ENCODE peak calls at places on chromosomes 6 and 20, in seven cellular contexts. One of them, this sample, is unnamed.
A peak's percentile ranks its signal among the peaks of the same experiment; 100 is the strongest.

GRCh38 chr6:170224694-170225660 is 65.9 kb downstream of the DLL1 start:
- DNase-seq in GM12878: no peak
- DNase-seq in HCT116: no peak
- DNase-seq in HepG2: no peak
- DNase-seq in H1: no peak
- DNase-seq in SK-N-SH: no peak
- DNase-seq in K562: no peak
- DNase-seq in this sample: no peak

GRCh38 chr20:3510110-3510509 is 39.3 kb downstream of the ATRN start:
- DNase-seq in GM12878: no peak
- DNase-seq in HCT116: no peak
- DNase-seq in HepG2: peak; percentile 87
- DNase-seq in H1: no peak
- DNase-seq in SK-N-SH: no peak
- DNase-seq in K562: no peak
- DNase-seq in this sample: no peak

GRCh38 chr6:43489277-43490072 is 12.1 kb downstream of the TJAP1 start:
- DNase-seq in GM12878: no peak
- DNase-seq in HCT116: no peak
- DNase-seq in HepG2: peak; percentile 64
- DNase-seq in H1: no peak
- DNase-seq in SK-N-SH: peak; percentile 89
- DNase-seq in K562: no peak
- DNase-seq in this sample: no peak

GRCh38 chr6:68777956-68778355 is 142.9 kb downstream of the ADGRB3 start:
- DNase-seq in GM12878: no peak
- DNase-seq in HCT116: no peak
- DNase-seq in HepG2: no peak
- DNase-seq in H1: no peak
- DNase-seq in SK-N-SH: peak; percentile 36
- DNase-seq in K562: peak; percentile 57
- DNase-seq in this sample: no peak

GRCh38 chr6:30643656-30644055 is 3.3 kb upstream of the C6orf136 start:
- DNase-seq in GM12878: no peak
- DNase-seq in HCT116: no peak
- DNase-seq in HepG2: no peak
- DNase-seq in H1: no peak
- DNase-seq in SK-N-SH: no peak
- DNase-seq in K562: no peak
- DNase-seq in this sample: no peak

GRCh38 chr6:127971945-127972391 is 71.1 kb upstream of the THEMIS start:
- DNase-seq in GM12878: no peak
- DNase-seq in HCT116: no peak
- DNase-seq in HepG2: peak; percentile 6
- DNase-seq in H1: no peak
- DNase-seq in SK-N-SH: no peak
- DNase-seq in K562: no peak
- DNase-seq in this sample: no peak

GRCh38 chr20:42179768-42180167 is 561.6 kb upstream of the CHD6 start:
- DNase-seq in GM12878: no peak
- DNase-seq in HCT116: no peak
- DNase-seq in HepG2: no peak
- DNase-seq in H1: no peak
- DNase-seq in SK-N-SH: no peak
- DNase-seq in K562: peak; percentile 37
- DNase-seq in this sample: peak; percentile 32

GRCh38 chr6:70686548-70687133 is 19.0 kb downstream of the SMAP1 start:
- DNase-seq in GM12878: no peak
- DNase-seq in HCT116: no peak
- DNase-seq in HepG2: peak; percentile 39
- DNase-seq in H1: no peak
- DNase-seq in SK-N-SH: peak; percentile 24
- DNase-seq in K562: peak; percentile 49
- DNase-seq in this sample: no peak

GRCh38 chr20:1820137-1821074 is 74.8 kb upstream of the SIRPA start:
- DNase-seq in GM12878: no peak
- DNase-seq in HCT116: no peak
- DNase-seq in HepG2: no peak
- DNase-seq in H1: no peak
- DNase-seq in SK-N-SH: no peak
- DNase-seq in K562: no peak
- DNase-seq in this sample: no peak

GRCh38 chr6:168238159-168238887 is 81.3 kb downstream of the DACT2 start:
- DNase-seq in GM12878: no peak
- DNase-seq in HCT116: no peak
- DNase-seq in HepG2: no peak
- DNase-seq in H1: no peak
- DNase-seq in SK-N-SH: no peak
- DNase-seq in K562: no peak
- DNase-seq in this sample: no peak

GRCh38 chr6:127586372-127586771 is 9.4 kb downstream of the C6orf58 start:
- DNase-seq in GM12878: no peak
- DNase-seq in HCT116: peak; percentile 16
- DNase-seq in HepG2: peak; percentile 7
- DNase-seq in H1: no peak
- DNase-seq in SK-N-SH: no peak
- DNase-seq in K562: no peak
- DNase-seq in this sample: no peak

GRCh38 chr6:85388531-85388930 is 61.4 kb upstream of the NT5E start:
- DNase-seq in GM12878: no peak
- DNase-seq in HCT116: no peak
- DNase-seq in HepG2: no peak
- DNase-seq in H1: no peak
- DNase-seq in SK-N-SH: no peak
- DNase-seq in K562: no peak
- DNase-seq in this sample: no peak

GRCh38 chr6:44057931-44058616 is 69.2 kb downstream of the MRPL14 start:
- DNase-seq in GM12878: no peak
- DNase-seq in HCT116: no peak
- DNase-seq in HepG2: no peak
- DNase-seq in H1: no peak
- DNase-seq in SK-N-SH: no peak
- DNase-seq in K562: peak; percentile 59
- DNase-seq in this sample: no peak

GRCh38 chr6:90194371-90194841 is 102.2 kb downstream of the BACH2 start:
- DNase-seq in GM12878: no peak
- DNase-seq in HCT116: no peak
- DNase-seq in HepG2: no peak
- DNase-seq in H1: no peak
- DNase-seq in SK-N-SH: peak; percentile 48
- DNase-seq in K562: no peak
- DNase-seq in this sample: no peak

GRCh38 chr6:73694711-73695411 is 1.1 kb upstream of the CD109 start:
- DNase-seq in GM12878: no peak
- DNase-seq in HCT116: no peak
- DNase-seq in HepG2: no peak
- DNase-seq in H1: no peak
- DNase-seq in SK-N-SH: no peak
- DNase-seq in K562: no peak
- DNase-seq in this sample: no peak

GRCh38 chr6:116313377-116313776 is 33.6 kb upstream of the TSPYL1 start:
- DNase-seq in GM12878: no peak
- DNase-seq in HCT116: no peak
- DNase-seq in HepG2: no peak
- DNase-seq in H1: no peak
- DNase-seq in SK-N-SH: no peak
- DNase-seq in K562: no peak
- DNase-seq in this sample: no peak

GRCh38 chr6:41939848-41940758 is 1.5 kb downstream of the CCND3 start:
- DNase-seq in GM12878: no peak
- DNase-seq in HCT116: no peak
- DNase-seq in HepG2: no peak
- DNase-seq in H1: no peak
- DNase-seq in SK-N-SH: no peak
- DNase-seq in K562: peak; percentile 89
- DNase-seq in this sample: no peak

GRCh38 chr6:41430875-41431274 is 95.5 kb downstream of the NCR2 start:
- DNase-seq in GM12878: no peak
- DNase-seq in HCT116: peak; percentile 39
- DNase-seq in HepG2: no peak
- DNase-seq in H1: no peak
- DNase-seq in SK-N-SH: no peak
- DNase-seq in K562: peak; percentile 22
- DNase-seq in this sample: no peak

GRCh38 chr6:112163295-112164257 is 76.2 kb downstream of the FAM229B start:
- DNase-seq in GM12878: peak; percentile 7
- DNase-seq in HCT116: peak; percentile 33
- DNase-seq in HepG2: peak; percentile 61
- DNase-seq in H1: peak; percentile 50
- DNase-seq in SK-N-SH: peak; percentile 83
- DNase-seq in K562: peak; percentile 78
- DNase-seq in this sample: peak; percentile 42

GRCh38 chr6:169908403-169908933 is 157.0 kb downstream of the ERMARD start:
- DNase-seq in GM12878: no peak
- DNase-seq in HCT116: no peak
- DNase-seq in HepG2: no peak
- DNase-seq in H1: no peak
- DNase-seq in SK-N-SH: no peak
- DNase-seq in K562: no peak
- DNase-seq in this sample: no peak

GRCh38 chr6:21588812-21589811 is 4.4 kb upstream of the SOX4 start:
- DNase-seq in GM12878: no peak
- DNase-seq in HCT116: peak; percentile 64
- DNase-seq in HepG2: peak; percentile 64
- DNase-seq in H1: no peak
- DNase-seq in SK-N-SH: peak; percentile 80
- DNase-seq in K562: peak; percentile 77
- DNase-seq in this sample: no peak

GRCh38 chr6:101645770-101646169 is 252.3 kb downstream of the GRIK2 start:
- DNase-seq in GM12878: no peak
- DNase-seq in HCT116: no peak
- DNase-seq in HepG2: no peak
- DNase-seq in H1: no peak
- DNase-seq in SK-N-SH: no peak
- DNase-seq in K562: no peak
- DNase-seq in this sample: no peak

GRCh38 chr6:35360349-35361138 is 18.2 kb downstream of the PPARD start:
- DNase-seq in GM12878: no peak
- DNase-seq in HCT116: no peak
- DNase-seq in HepG2: peak; percentile 97
- DNase-seq in H1: peak; percentile 38
- DNase-seq in SK-N-SH: peak; percentile 42
- DNase-seq in K562: no peak
- DNase-seq in this sample: peak; percentile 27

GRCh38 chr6:16286151-16286522 is 47.8 kb downstream of the GMPR start:
- DNase-seq in GM12878: no peak
- DNase-seq in HCT116: peak; percentile 6
- DNase-seq in HepG2: peak; percentile 37
- DNase-seq in H1: peak; percentile 43
- DNase-seq in SK-N-SH: peak; percentile 72
- DNase-seq in K562: peak; percentile 62
- DNase-seq in this sample: peak; percentile 52

GRCh38 chr6:148885154-148885870 is 138.5 kb downstream of the UST start:
- DNase-seq in GM12878: no peak
- DNase-seq in HCT116: no peak
- DNase-seq in HepG2: no peak
- DNase-seq in H1: no peak
- DNase-seq in SK-N-SH: no peak
- DNase-seq in K562: no peak
- DNase-seq in this sample: no peak

GRCh38 chr6:2768125-2768524 is 2.9 kb downstream of the WRNIP1 start:
- DNase-seq in GM12878: no peak
- DNase-seq in HCT116: no peak
- DNase-seq in HepG2: no peak
- DNase-seq in H1: no peak
- DNase-seq in SK-N-SH: no peak
- DNase-seq in K562: no peak
- DNase-seq in this sample: no peak
- H3K4me3 ChIP-seq in GM12878: peak overlapping the region; percentile 92
- H3K4me3 ChIP-seq in HCT116: no peak overlapping the region
- H3K4me3 ChIP-seq in HepG2: peak overlapping the region; percentile 95
- H3K4me3 ChIP-seq in H1: no peak overlapping the region
- H3K4me3 ChIP-seq in SK-N-SH: peak overlapping the region; percentile 86
- H3K4me3 ChIP-seq in K562: peak overlapping the region; percentile 78
- H3K4me3 ChIP-seq in this sample: no peak overlapping the region

DNA sequence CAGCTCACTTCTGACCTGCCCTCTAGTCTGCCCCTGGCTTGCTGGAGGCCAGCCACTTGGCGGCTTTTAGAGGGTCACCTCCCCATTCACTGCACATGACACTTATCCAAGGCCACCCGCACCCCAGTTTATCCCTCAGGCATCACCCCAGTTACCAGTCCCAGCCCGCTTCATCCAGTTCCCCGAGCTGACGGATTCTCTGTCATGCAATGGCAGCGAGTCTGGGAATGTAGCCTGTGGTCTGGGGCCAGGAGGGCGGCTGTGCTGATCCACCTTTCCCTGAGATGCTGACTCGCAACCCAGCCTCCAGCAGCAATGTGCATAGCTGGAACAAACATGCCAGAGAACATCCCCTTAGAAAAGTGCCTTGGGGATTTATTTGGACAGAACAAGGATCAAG is 25.8 kb downstream of the SYNDIG1 start:
- DNase-seq in GM12878: no peak
- DNase-seq in HCT116: no peak
- DNase-seq in HepG2: no peak
- DNase-seq in H1: no peak
- DNase-seq in SK-N-SH: no peak
- DNase-seq in K562: no peak
- DNase-seq in this sample: no peak
- H3K4me1 ChIP-seq in GM12878: no peaks in the 10 kb centered on the region
- H3K4me1 ChIP-seq in HCT116: no peaks in the 10 kb centered on the region
- H3K4me1 ChIP-seq in HepG2: no peaks in the 10 kb centered on the region
- H3K4me1 ChIP-seq in H1: peaks cover 8% of the 10 kb centered on the region
- H3K4me1 ChIP-seq in SK-N-SH: no peaks in the 10 kb centered on the region
- H3K4me1 ChIP-seq in K562: no peaks in the 10 kb centered on the region
- H3K4me1 ChIP-seq in this sample: peaks cover 18% of the 10 kb centered on the region

GRCh38 chr20:10061641-10062040 is 26.9 kb downstream of the ANKEF1 start:
- DNase-seq in GM12878: no peak
- DNase-seq in HCT116: no peak
- DNase-seq in HepG2: no peak
- DNase-seq in H1: no peak
- DNase-seq in SK-N-SH: no peak
- DNase-seq in K562: no peak
- DNase-seq in this sample: no peak
- TF ChIP-seq YY1 in GM12878: no peak
- TF ChIP-seq YY1 in HCT116: no peak
- TF ChIP-seq YY1 in HepG2: no peak
- TF ChIP-seq YY1 in H1: no peak
- TF ChIP-seq YY1 in SK-N-SH: no peak
- TF ChIP-seq YY1 in K562: no peak
- TF ChIP-seq YY1 in this sample: no peak

GRCh38 chr6:139534472-139535115 is 160.1 kb upstream of the CITED2 start:
- DNase-seq in GM12878: no peak
- DNase-seq in HCT116: no peak
- DNase-seq in HepG2: no peak
- DNase-seq in H1: no peak
- DNase-seq in SK-N-SH: no peak
- DNase-seq in K562: peak; percentile 77
- DNase-seq in this sample: no peak

GRCh38 chr6:139531716-139532115 is 157.3 kb upstream of the CITED2 start:
- DNase-seq in GM12878: no peak
- DNase-seq in HCT116: no peak
- DNase-seq in HepG2: no peak
- DNase-seq in H1: no peak
- DNase-seq in SK-N-SH: no peak
- DNase-seq in K562: no peak
- DNase-seq in this sample: no peak

GRCh38 chr6:139531148-139531547 is 156.7 kb upstream of the CITED2 start:
- DNase-seq in GM12878: no peak
- DNase-seq in HCT116: no peak
- DNase-seq in HepG2: no peak
- DNase-seq in H1: no peak
- DNase-seq in SK-N-SH: no peak
- DNase-seq in K562: peak; percentile 78
- DNase-seq in this sample: no peak

GRCh38 chr6:139533573-139534471 is 159.4 kb upstream of the CITED2 start:
- DNase-seq in GM12878: no peak
- DNase-seq in HCT116: peak; percentile 55
- DNase-seq in HepG2: no peak
- DNase-seq in H1: no peak
- DNase-seq in SK-N-SH: no peak
- DNase-seq in K562: peak; percentile 95
- DNase-seq in this sample: no peak

GRCh38 chr6:139533166-139533565 is 158.7 kb upstream of the CITED2 start:
- DNase-seq in GM12878: no peak
- DNase-seq in HCT116: no peak
- DNase-seq in HepG2: no peak
- DNase-seq in H1: no peak
- DNase-seq in SK-N-SH: no peak
- DNase-seq in K562: no peak
- DNase-seq in this sample: no peak
- H3K4me3 ChIP-seq in GM12878: no peak overlapping the region
- H3K4me3 ChIP-seq in HCT116: peak overlapping the region; percentile 45
- H3K4me3 ChIP-seq in HepG2: no peak overlapping the region
- H3K4me3 ChIP-seq in H1: no peak overlapping the region
- H3K4me3 ChIP-seq in SK-N-SH: no peak overlapping the region
- H3K4me3 ChIP-seq in K562: no peak overlapping the region
- H3K4me3 ChIP-seq in this sample: no peak overlapping the region

This sample was measured in NT2/D1.